ENCODE peak calls at places on chromosomes 7 and 10, in six cellular contexts. V is NCI-H1105, S is epithelial cell of esophagus, Q is GM13976, Z is EH, A is mesenchymal stem cell. G is an unnamed sample.

GRCh38 chr10:47207280-47207613 is 92.8 kb upstream of the GDF10 start:
- DNase-seq in V (no peak), S (peak), A (no peak), Z (no peak), Q (no peak), G (no peak)

GRCh38 chr10:72691470-72692056 is 380 bp upstream of the MCU start:
- DNase-seq in A (peak), V (peak), S (no peak), Q (no peak), Z (no peak), G (no peak)

GRCh38 chr7:152956006-152956405 is 196.5 kb downstream of the ACTR3B start:
- DNase-seq in Q (no peak), V (no peak), S (no peak), A (no peak), Z (no peak), G (no peak)

GRCh38 chr7:3867847-3868246 is 566.8 kb downstream of the SDK1 start:
- DNase-seq in V (no peak), Q (no peak), S (no peak), Z (no peak), A (peak), G (no peak)

GRCh38 chr10:47037654-47038425 is 126.6 kb downstream of the PTPN20 start:
- DNase-seq in V (no peak), S (no peak), Z (peak), Q (no peak), A (no peak), G (no peak)

GRCh38 chr7:135328053-135328452 is 94.4 kb downstream of the STRA8 start:
- DNase-seq in Z (no peak), S (no peak), Q (no peak), V (no peak), A (no peak), G (no peak)

GRCh38 chr7:3673524-3673923 is 372.5 kb downstream of the SDK1 start:
- DNase-seq in V (no peak), Z (no peak), A (no peak), Q (no peak), S (peak), G (peak)

GRCh38 chr10:123804716-123805115 is 86.9 kb downstream of the CPXM2 start:
- DNase-seq in S (no peak), A (no peak), V (no peak), Z (peak), Q (no peak), G (no peak)

GRCh38 chr10:130804778-130805634 is 506.5 kb downstream of the TCERG1L start:
- DNase-seq in S (no peak), A (no peak), V (no peak), Q (no peak), Z (no peak), G (no peak)

GRCh38 chr7:20328692-20329091 is 2.0 kb upstream of the ITGB8 start:
- DNase-seq in V (no peak), S (no peak), Q (no peak), A (no peak), Z (no peak), G (no peak)

GRCh38 chr10:117729156-117729555 is 186.6 kb downstream of the EMX2 start:
- DNase-seq in Z (no peak), S (no peak), V (no peak), A (no peak), Q (no peak), G (no peak)